ENCODE peak calls at places on chromosomes 2 and 18, in four cellular contexts. C is transverse colon, N is H1, I is SK-N-SH. B is an unnamed sample.

GRCh38 chr2:8821276-8822217 is 15.9 kb downstream of the KIDINS220 start:
- DNase-seq in C (peak; percentile 21), N (no peak), I (no peak), B (no peak)

GRCh38 chr2:43221660-43222471 is 4.5 kb downstream of the ZFP36L2 start:
- DNase-seq in C (peak; percentile 90), N (peak; percentile 86), I (peak; percentile 87), B (peak; percentile 48)

GRCh38 chr2:14297340-14297739 is 335.2 kb upstream of the LRATD1 start:
- DNase-seq in C (no peak), N (no peak), I (no peak), B (no peak)

GRCh38 chr2:156892449-156893335 is 364.8 kb upstream of the GALNT5 start:
- DNase-seq in C (no peak), N (peak; percentile 49), I (peak; percentile 0), B (peak; percentile 20)

GRCh38 chr2:200747668-200748618 is 63.8 kb upstream of the BZW1 start:
- DNase-seq in C (no peak), N (no peak), I (no peak), B (no peak)

GRCh38 chr2:197168705-197169104 is 141.9 kb downstream of the ANKRD44 start:
- DNase-seq in C (peak; percentile 80), N (peak; percentile 87), I (peak; percentile 70), B (peak; percentile 40)

GRCh38 chr18:78939105-78939504 is 40.5 kb upstream of the SALL3 start:
- DNase-seq in C (no peak), N (no peak), I (no peak), B (no peak)

GRCh38 chr2:217258170-217258569 is 398.3 kb upstream of the TNP1 start:
- DNase-seq in C (no peak), N (no peak), I (no peak), B (no peak)

GRCh38 chr2:105294844-105295481 is 34.6 kb downstream of the TGFBRAP1 start:
- DNase-seq in C (no peak), N (peak; percentile 74), I (peak; percentile 82), B (peak; percentile 14)

GRCh38 chr2:200625317-200625716 is 39.5 kb downstream of the AOX1 start:
- DNase-seq in C (no peak), N (no peak), I (no peak), B (no peak)

GRCh38 chr2:63814114-63814513 is 27.6 kb upstream of the UGP2 start:
- DNase-seq in C (no peak), N (no peak), I (no peak), B (no peak)

GRCh38 chr2:72813841-72814240 is 12.0 kb downstream of the EXOC6B start:
- DNase-seq in C (no peak), N (no peak), I (no peak), B (no peak)

GRCh38 chr18:48931680-48932461 is 18.9 kb downstream of the SMAD7 start:
- DNase-seq in C (peak; percentile 50), N (no peak), I (no peak), B (no peak)

GRCh38 chr2:6342273-6342920 is 523.3 kb downstream of the CMPK2 start:
- DNase-seq in C (no peak), N (no peak), I (no peak), B (no peak)

GRCh38 chr2:216002693-216003092 is 10.7 kb downstream of the MREG start:
- DNase-seq in C (no peak), N (no peak), I (no peak), B (no peak)

GRCh38 chr2:163667064-163667887 is 68.5 kb downstream of the FIGN start:
- DNase-seq in C (no peak), N (no peak), I (no peak), B (no peak)

GRCh38 chr18:41323044-41323443 is 632.0 kb upstream of the PIK3C3 start:
- DNase-seq in C (no peak), N (no peak), I (no peak), B (no peak)

GRCh38 chr2:216408426-216409315 is 3.6 kb upstream of the SMARCAL1 start:
- DNase-seq in C (no peak), N (peak; percentile 57), I (no peak), B (no peak)

GRCh38 chr18:2513616-2514015 is 57.7 kb downstream of the METTL4 start:
- DNase-seq in C (no peak), N (no peak), I (no peak), B (no peak)

GRCh38 chr18:2518473-2518872 is 52.8 kb downstream of the METTL4 start:
- DNase-seq in C (no peak), N (no peak), I (no peak), B (no peak)

GRCh38 chr18:2512059-2512458 is 59.2 kb downstream of the METTL4 start:
- DNase-seq in C (no peak), N (no peak), I (no peak), B (no peak)

GRCh38 chr18:2515908-2516625 is 55.2 kb downstream of the METTL4 start:
- DNase-seq in C (no peak), N (no peak), I (no peak), B (no peak)

DNA sequence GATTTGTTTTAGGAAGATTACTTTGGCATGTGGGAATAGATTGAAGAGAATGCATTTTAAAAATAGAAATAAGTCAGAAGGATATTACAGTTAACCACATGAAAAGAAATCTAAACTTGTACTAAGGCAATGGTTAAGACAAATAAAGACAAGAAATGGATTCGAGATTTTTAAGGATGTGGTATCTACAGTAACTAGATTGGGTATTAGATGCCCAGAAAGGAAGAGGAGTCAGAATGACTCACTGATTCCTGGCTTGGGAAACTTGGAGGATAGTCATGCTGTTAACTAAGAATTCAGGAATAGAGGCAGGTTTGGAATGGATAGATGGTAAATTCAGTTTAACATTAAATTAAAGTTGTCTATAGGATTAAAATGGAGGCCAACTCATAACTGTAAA is 55.9 kb downstream of the METTL4 start:
- DNase-seq in C (no peak), N (no peak), I (no peak), B (no peak)
- H3K4me3 ChIP-seq in C (no peak overlapping the region), N (no peak overlapping the region), I (no peak overlapping the region), B (no peak overlapping the region)

DNA sequence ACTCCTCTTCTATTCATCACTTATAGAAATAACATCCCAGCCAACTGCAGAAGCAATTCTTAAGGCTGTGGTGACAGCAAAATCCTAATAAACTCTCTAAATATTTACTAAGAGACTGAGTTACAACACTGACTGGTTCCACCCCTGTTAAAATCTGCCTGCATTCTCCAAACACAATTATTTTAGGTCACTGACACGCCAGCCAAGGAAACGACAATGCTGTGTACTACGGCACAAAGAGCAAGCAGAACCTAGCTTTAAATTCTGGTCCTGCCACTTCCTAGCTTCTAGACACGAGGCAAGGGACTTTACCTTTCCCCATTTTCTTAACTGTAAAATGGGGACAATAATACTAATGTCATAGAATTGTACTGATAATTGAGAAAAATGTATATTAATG is 4.1 kb downstream of the CYRIA start:
- DNase-seq in C (no peak), N (no peak), I (no peak), B (no peak)
- TF ChIP-seq POLR2AphosphoS5 in C (no peak), N (no peak), I (no peak), B (no peak)

DNA sequence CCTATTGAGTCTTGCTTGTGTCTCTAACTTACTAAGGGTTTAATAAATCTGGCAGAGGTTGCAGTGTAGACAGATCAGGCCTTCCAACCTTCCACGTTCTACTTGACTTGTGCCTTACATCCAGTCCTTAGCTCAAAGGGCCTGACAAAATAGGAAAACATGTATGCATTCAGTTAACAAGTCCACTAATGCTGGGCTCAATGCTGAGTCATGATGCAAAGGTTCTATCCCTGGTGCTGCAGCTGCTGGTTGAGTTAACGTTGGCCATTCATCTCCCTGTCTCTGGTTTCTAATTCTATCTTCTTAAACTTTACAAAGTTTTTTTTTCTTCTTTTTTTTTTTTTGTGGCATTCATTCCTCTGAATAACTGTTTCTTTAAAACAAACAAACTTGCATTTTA is 46.3 kb upstream of the ITGB6 start:
- DNase-seq in C (no peak), N (no peak), I (no peak), B (no peak)
- H3K4me3 ChIP-seq in C (no peak overlapping the region), N (no peak overlapping the region), I (no peak overlapping the region), B (no peak overlapping the region)

GRCh38 chr18:463442-464310 is 36.8 kb downstream of the COLEC12 start:
- DNase-seq in C (no peak), N (no peak), I (no peak), B (no peak)
- TF ChIP-seq POLR2AphosphoS5 in C (no peak), N (no peak), I (no peak), B (no peak)

GRCh38 chr18:6752200-6752873 is 22.8 kb downstream of the ARHGAP28 start:
- DNase-seq in C (no peak), N (no peak), I (no peak), B (no peak)
- H3K4me3 ChIP-seq in C (no peak overlapping the region), N (peak overlapping the region; percentile 39), I (no peak overlapping the region), B (peak overlapping the region; percentile 57)

GRCh38 chr2:190941571-190941970 is 61.0 kb downstream of the GLS start:
- DNase-seq in C (no peak), N (no peak), I (no peak), B (no peak)
- TF ChIP-seq POLR2AphosphoS5 in C (no peak), N (peak; percentile 31), I (no peak), B (no peak)

GRCh38 chr2:223053431-223054192 is 1.6 kb downstream of the KCNE4 start:
- DNase-seq in C (no peak), N (no peak), I (no peak), B (no peak)

GRCh38 chr2:223054193-223054781 is 2.3 kb downstream of the KCNE4 start:
- DNase-seq in C (peak; percentile 23), N (no peak), I (no peak), B (no peak)

GRCh38 chr2:223050900-223051299 is 1.1 kb upstream of the KCNE4 start:
- DNase-seq in C (no peak), N (no peak), I (no peak), B (no peak)

GRCh38 chr2:223051580-223052375 is at the start of gene KCNE4:
- DNase-seq in C (peak; percentile 17), N (no peak), I (no peak), B (no peak)

GRCh38 chr2:223052710-223053261 is 796 bp downstream of the KCNE4 start:
- DNase-seq in C (no peak), N (no peak), I (no peak), B (no peak)
- H3K4me3 ChIP-seq in C (peak overlapping the region; percentile 32), N (no peak overlapping the region), I (no peak overlapping the region), B (peak overlapping the region; percentile 90)

DNA sequence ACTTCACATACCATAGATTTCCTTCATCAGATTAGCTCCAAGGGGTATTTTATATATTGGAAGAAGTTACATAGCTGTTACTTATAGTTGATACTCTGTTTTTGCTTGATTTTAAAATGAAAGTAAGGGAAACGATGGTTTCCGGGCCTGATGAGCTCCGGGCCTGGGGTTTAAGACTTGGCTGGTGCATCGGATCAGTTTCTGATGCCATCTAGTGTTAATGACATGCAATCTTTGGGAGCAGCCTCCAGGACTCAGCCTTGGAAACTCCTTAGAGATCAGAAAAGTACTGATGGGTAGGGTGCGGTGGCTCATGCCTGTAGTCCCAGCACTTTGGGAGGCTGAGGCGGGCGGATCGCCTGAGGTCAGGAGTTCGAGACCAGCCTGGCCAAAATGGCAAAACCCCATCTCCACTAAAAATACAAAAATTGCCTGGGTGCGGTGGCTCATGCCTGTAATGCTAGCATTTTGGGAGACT is 47.1 kb upstream of the CNOT11 start:
- DNase-seq in C (peak; percentile 50), N (peak; percentile 52), I (peak; percentile 76), B (peak; percentile 39)
- TF ChIP-seq POLR2AphosphoS5 in C (no peak), N (no peak), I (no peak), B (no peak)